ENCODE peak calls at places on chromosomes 4 and X, in ten cellular contexts. X, B, P, D, V, L, Y, G, H and Z are unnamed samples.
A peak's percentile ranks its signal among the peaks of the same experiment; 100 is the strongest.

GRCh38 chr4:26256016-26256415 is 64.8 kb upstream of the RBPJ start:
- DNase-seq in B (no peak), D (peak; percentile 25), Y (no peak), G (no peak), H (no peak), X (peak; percentile 45), P (no peak), V (no peak), L (no peak), Z (no peak)

GRCh38 chr4:110636231-110636676 is 13.4 kb upstream of the PITX2 start:
- DNase-seq in H (peak; percentile 11), P (no peak), V (no peak), D (no peak), G (no peak), X (no peak), B (no peak), Y (no peak), L (no peak), Z (no peak)

GRCh38 chr4:140052050-140052449 is 101.9 kb downstream of the MAML3 start:
- DNase-seq in Y (peak; percentile 63), H (peak; percentile 51), G (no peak), P (peak; percentile 70), B (no peak), V (no peak), D (peak; percentile 29), X (no peak), L (peak; percentile 15), Z (peak; percentile 15)

GRCh38 chr4:52711834-52712171 is 39.4 kb downstream of the ERVMER34-1 start:
- DNase-seq in Y (no peak), B (no peak), H (no peak), G (no peak), V (no peak), X (no peak), L (no peak), P (no peak), D (no peak), Z (no peak)

GRCh38 chrX:40108959-40109287 is 11.2 kb upstream of the BCOR start:
- DNase-seq in D (peak; percentile 75), G (peak; percentile 32), B (no peak), P (peak; percentile 89), X (no peak), L (peak; percentile 30), Y (peak; percentile 83), H (peak; percentile 85), V (peak; percentile 59), Z (no peak)

GRCh38 chrX:102712216-102712966 is at the start of gene GPRASP2:
- DNase-seq in V (no peak), L (peak; percentile 36), D (peak; percentile 22), B (peak; percentile 35), G (peak; percentile 23), P (peak; percentile 76), H (peak; percentile 15), Y (peak; percentile 54), X (no peak), Z (no peak)

GRCh38 chr4:3291969-3292570 is 751 bp upstream of the RGS12 start:
- DNase-seq in X (no peak), B (peak; percentile 65), V (no peak), G (peak; percentile 39), D (peak; percentile 49), P (peak; percentile 90), L (peak; percentile 61), H (peak; percentile 42), Y (peak; percentile 75), Z (no peak)

GRCh38 chr4:18689308-18689915 is 667.9 kb upstream of the LCORL start:
- DNase-seq in G (peak; percentile 56), Y (peak; percentile 72), H (peak; percentile 36), X (peak; percentile 12), B (peak; percentile 36), V (no peak), P (no peak), D (peak; percentile 28), L (peak; percentile 75), Z (peak; percentile 28)

GRCh38 chr4:762211-763190 is 56.9 kb downstream of the PCGF3 start:
- DNase-seq in B (no peak), H (peak; percentile 20), V (no peak), D (no peak), Y (peak; percentile 44), L (no peak), P (no peak), G (no peak), X (no peak), Z (no peak)
- TF ChIP-seq CTCF in B (peak; percentile 47), H (no peak), V (no peak), D (peak; percentile 28), Y (peak; percentile 42), L (no peak), P (no peak), G (peak; percentile 54), X (peak; percentile 28), Z (no peak)

GRCh38 chr4:15921592-15921932 is 17.0 kb downstream of the FGFBP1 start:
- DNase-seq in D (no peak), X (no peak), L (no peak), V (no peak), Y (no peak), H (no peak), G (no peak), B (no peak), P (no peak), Z (no peak)

GRCh38 chr4:15920723-15921591 is 17.6 kb downstream of the FGFBP1 start:
- DNase-seq in B (peak; percentile 23), H (peak; percentile 90), X (peak; percentile 79), L (no peak), D (peak; percentile 98), Y (peak; percentile 90), P (peak; percentile 68), V (no peak), G (no peak), Z (peak; percentile 79)

GRCh38 chr4:15914736-15915135 is 23.8 kb downstream of the FGFBP1 start:
- DNase-seq in Y (no peak), L (no peak), G (no peak), D (no peak), V (no peak), P (no peak), X (no peak), B (no peak), H (no peak), Z (no peak)

GRCh38 chr4:15917297-15917696 is 21.2 kb downstream of the FGFBP1 start:
- DNase-seq in X (no peak), H (no peak), D (peak; percentile 51), B (no peak), L (no peak), V (no peak), P (no peak), Y (no peak), G (no peak), Z (no peak)

GRCh38 chr4:15918484-15919129 is 19.9 kb downstream of the FGFBP1 start:
- DNase-seq in X (no peak), P (no peak), D (no peak), Y (no peak), B (no peak), L (no peak), H (no peak), V (no peak), G (no peak), Z (no peak)
- TF ChIP-seq CTCF in X (no peak), P (no peak), D (no peak), Y (no peak), B (no peak), L (no peak), H (no peak), V (no peak), G (no peak), Z (no peak)

GRCh38 chrX:9352243-9352642 is 112.6 kb upstream of the TBL1X start:
- DNase-seq in D (no peak), Y (no peak), P (no peak), H (no peak), L (no peak), V (no peak), G (no peak), X (no peak), B (no peak), Z (no peak)
- TF ChIP-seq CTCF in D (no peak), Y (no peak), P (no peak), H (no peak), L (no peak), V (no peak), G (no peak), X (no peak), B (no peak), Z (no peak)

DNA sequence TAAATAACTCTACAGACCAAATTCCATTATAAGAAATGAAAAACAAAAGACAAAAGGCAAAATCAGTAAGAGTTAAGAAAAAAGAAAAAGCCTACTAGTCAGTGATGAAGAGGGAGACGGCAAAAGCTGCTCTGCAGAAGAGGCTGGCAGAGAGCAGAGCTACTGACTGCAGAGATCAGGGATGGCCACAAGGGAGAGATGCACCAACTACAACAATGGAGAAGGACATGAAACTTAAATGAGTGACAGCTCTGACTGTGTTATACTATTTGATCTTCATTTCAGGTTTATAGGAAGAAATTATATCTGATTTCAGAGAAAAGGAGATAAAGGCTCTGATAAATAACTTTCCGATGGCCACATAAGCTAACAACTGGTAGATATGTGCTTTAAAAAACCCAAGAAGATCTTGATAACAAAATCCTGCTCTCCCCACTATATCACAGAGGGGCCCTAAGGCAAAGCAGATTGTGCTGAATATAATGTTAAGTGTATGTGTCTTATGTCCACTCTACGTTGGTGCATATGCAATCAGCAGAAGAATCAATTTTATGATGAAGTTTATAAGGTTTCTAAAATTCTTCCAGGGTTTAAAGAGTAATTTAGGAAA is 58.4 kb upstream of the COX18 start:
- DNase-seq in G (no peak), P (no peak), V (no peak), B (no peak), X (no peak), Y (no peak), H (peak; percentile 29), D (no peak), L (no peak), Z (no peak)
- TF ChIP-seq CTCF in G (peak; percentile 22), P (peak; percentile 20), V (peak; percentile 24), B (peak; percentile 10), X (peak; percentile 47), Y (peak; percentile 36), H (peak; percentile 7), D (peak; percentile 20), L (no peak), Z (peak; percentile 25)